ENCODE peak calls at places on chromosomes 13 and 19, in five cellular contexts. N is body of pancreas, G is AG09319, S is T follicular helper cell, Z is non-pigmented ciliary epithelial cell. T is an unnamed sample.

GRCh38 chr19:6100284-6100915 is 9.9 kb downstream of the RFX2 start:
- DNase-seq in N (no peak), Z (no peak), G (no peak), S (no peak), T (no peak)

GRCh38 chr19:15332311-15332996 is at the start of gene BRD4:
- DNase-seq in G (no peak), S (peak), Z (no peak), N (peak), T (peak)

GRCh38 chr19:39845621-39846175 is 481 bp downstream of the FBL start:
- DNase-seq in G (peak), S (no peak), N (no peak), Z (no peak), T (peak)

GRCh38 chr13:50080856-50081105 is 65.5 kb downstream of the KCNRG start:
- DNase-seq in G (no peak), N (no peak), Z (no peak), S (no peak), T (no peak)

GRCh38 chr13:111121421-111121820 is 6.3 kb downstream of the ARHGEF7 start:
- DNase-seq in Z (no peak), N (no peak), G (no peak), S (no peak), T (no peak)

GRCh38 chr19:36136975-36137686 is 2.7 kb upstream of the CAPNS1 start:
- DNase-seq in S (no peak), G (no peak), N (peak), Z (no peak), T (peak)

GRCh38 chr13:77150651-77151050 is 123.7 kb upstream of the FBXL3 start:
- DNase-seq in S (no peak), G (no peak), N (no peak), Z (no peak), T (no peak)

GRCh38 chr13:31012285-31013024 is 80.0 kb downstream of the TEX26 start:
- DNase-seq in S (no peak), Z (no peak), G (no peak), N (no peak), T (no peak)

GRCh38 chr13:96982672-96983071 is 11.6 kb downstream of the OXGR1 start:
- DNase-seq in S (no peak), Z (no peak), N (no peak), G (no peak), T (no peak)

GRCh38 chr13:21458457-21458815 is 667 bp downstream of the ZDHHC20 start:
- DNase-seq in S (peak), G (no peak), N (peak), Z (no peak), T (peak)

GRCh38 chr19:56707821-56708220 is 36.3 kb upstream of the ZNF835 start:
- DNase-seq in S (no peak), Z (no peak), G (no peak), N (no peak), T (no peak)

GRCh38 chr13:35797244-35797643 is 320.8 kb upstream of the MAB21L1 start:
- DNase-seq in S (no peak), Z (no peak), N (no peak), G (no peak), T (no peak)

GRCh38 chr19:16039545-16039944 is 36.8 kb upstream of the TPM4 start:
- DNase-seq in S (no peak), N (no peak), G (no peak), Z (no peak), T (peak)

GRCh38 chr13:102825921-102826706 is 19.7 kb upstream of the ERCC5 start:
- DNase-seq in G (peak), Z (peak), S (no peak), N (no peak), T (no peak)

GRCh38 chr19:4910594-4911273 is 1.4 kb downstream of the UHRF1 start:
- DNase-seq in S (no peak), G (no peak), N (no peak), Z (peak), T (peak)

GRCh38 chr19:16892438-16892837 is 3.6 kb downstream of the F2RL3 start:
- DNase-seq in Z (no peak), N (no peak), S (no peak), G (no peak), T (no peak)